ENCODE peak calls at places on chromosomes 4 and X, in eight cellular contexts. R is choroid plexus epithelial cell, C is KBM-7, E is Peyer's patch, V is NCI-H1417 treated with DMSO at 0.1 percent for 48 hours, D is fibroblast of mammary gland, W is ecto neural progenitor cell, H is esophagus muscularis mucosa. O is an unnamed sample.

GRCh38 chrX:108186811-108187210 is 95.2 kb downstream of the ATG4A start:
- DNase-seq in R (peak), C (no peak), E (no peak), V (no peak), D (peak), W (no peak), H (no peak), O (no peak)

GRCh38 chr4:15233626-15234025 is 194.2 kb upstream of the C1QTNF7 start:
- DNase-seq in R (peak), C (no peak), E (no peak), V (no peak), D (peak), W (no peak), H (no peak), O (no peak)

GRCh38 chr4:54539500-54540029 is 118.2 kb upstream of the KIT start:
- DNase-seq in R (peak), C (no peak), E (peak), V (no peak), D (peak), W (peak), H (no peak), O (no peak)

GRCh38 chr4:22480928-22481327 is 34.9 kb downstream of the ADGRA3 start:
- DNase-seq in R (no peak), C (no peak), E (no peak), V (no peak), D (no peak), W (no peak), H (no peak), O (no peak)

GRCh38 chrX:17679820-17680219 is 57.5 kb upstream of the SCML1 start:
- DNase-seq in R (no peak), C (no peak), E (no peak), V (no peak), D (no peak), W (no peak), H (no peak), O (no peak)

GRCh38 chrX:143632625-143633387 is 3.1 kb downstream of the SLITRK4 start:
- DNase-seq in R (no peak), C (peak), E (no peak), V (no peak), D (peak), W (no peak), H (no peak), O (no peak)

GRCh38 chr4:159497961-159498360 is 395.1 kb downstream of the RAPGEF2 start:
- DNase-seq in R (no peak), C (no peak), E (no peak), V (no peak), D (no peak), W (no peak), H (no peak), O (no peak)

GRCh38 chrX:123450217-123450616 is 266.1 kb downstream of the GRIA3 start:
- DNase-seq in R (peak), C (peak), E (no peak), V (no peak), D (peak), W (no peak), H (no peak), O (peak)

O was measured in OCI-LY7.